ENCODE peak calls at places on chromosomes 6 and 20, in four cellular contexts. L is glutamatergic neuron, S is omental fat pad, U is tibial nerve. F is an unnamed sample.

GRCh38 chr6:150667977-150668716 is 68.5 kb downstream of the PLEKHG1 start:
- DNase-seq in L (no peak), S (peak), U (peak), F (peak)

GRCh38 chr6:32952817-32953739 is at the start of gene HLA-DMA:
- DNase-seq in L (peak), S (peak), U (peak), F (peak)

GRCh38 chr6:34688956-34689355 is 7.6 kb downstream of the ILRUN start:
- DNase-seq in L (no peak), S (no peak), U (no peak), F (no peak)

GRCh38 chr6:49949062-49949461 is 14.9 kb downstream of the DEFB114 start:
- DNase-seq in L (no peak), S (no peak), U (no peak), F (no peak)

GRCh38 chr6:36063318-36063717 is 35.7 kb downstream of the MAPK14 start:
- DNase-seq in L (no peak), S (no peak), U (no peak), F (no peak)

GRCh38 chr6:25659633-25660368 is 7.8 kb downstream of the SCGN start:
- DNase-seq in L (no peak), S (no peak), U (no peak), F (no peak)

GRCh38 chr6:109019911-109020310 is 74.7 kb downstream of the SESN1 start:
- DNase-seq in L (no peak), S (no peak), U (no peak), F (no peak)

GRCh38 chr6:88380618-88381288 is 214.6 kb upstream of the CNR1 start:
- DNase-seq in L (no peak), S (no peak), U (no peak), F (no peak)

GRCh38 chr20:34112600-34113061 is 588 bp upstream of the EIF2S2 start:
- DNase-seq in L (peak), S (peak), U (no peak), F (peak)

GRCh38 chr6:159727717-159728440 is 573 bp downstream of the WTAP start:
- DNase-seq in L (peak), S (no peak), U (no peak), F (no peak)

GRCh38 chr20:12064540-12064939 is 146.8 kb downstream of the BTBD3 start:
- DNase-seq in L (no peak), S (no peak), U (no peak), F (no peak)

GRCh38 chr20:36856691-36857635 is 19.0 kb upstream of the TLDC2 start:
- DNase-seq in L (no peak), S (no peak), U (no peak), F (no peak)

GRCh38 chr6:62775427-62776022 is 435.7 kb upstream of the FKBP1C start:
- DNase-seq in L (no peak), S (no peak), U (no peak), F (no peak)

GRCh38 chr6:53033764-53034163 is 31.4 kb upstream of the FBXO9 start:
- DNase-seq in L (no peak), S (no peak), U (no peak), F (no peak)

GRCh38 chr6:29483186-29483585 is 4.6 kb downstream of the MAS1L start:
- DNase-seq in L (no peak), S (no peak), U (no peak), F (no peak)

GRCh38 chr20:4120921-4121321 is 105.6 kb upstream of the RNF24 start:
- DNase-seq in L (no peak), S (no peak), U (no peak), F (no peak)

DNA sequence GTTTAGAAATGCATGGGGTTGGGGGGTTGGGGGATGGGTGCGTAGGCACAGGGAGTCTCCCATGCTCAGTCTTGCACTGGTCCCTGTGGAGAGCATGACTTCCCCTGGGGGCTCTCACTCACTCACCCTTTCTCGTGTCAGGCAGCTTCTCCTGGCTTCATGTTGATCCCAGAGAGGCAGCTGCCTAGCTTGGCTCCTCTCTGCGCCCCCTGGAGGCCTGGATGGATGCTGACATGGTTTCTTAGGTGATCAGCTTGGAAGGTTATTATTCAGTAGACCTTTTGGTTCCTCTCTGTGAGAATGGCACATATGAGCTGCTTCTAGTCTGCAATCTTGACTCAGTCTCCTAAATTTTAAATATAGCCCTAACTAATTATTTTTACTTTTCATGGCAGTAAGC is 109.3 kb upstream of the FAM83B start:
- DNase-seq in L (peak), S (no peak), U (no peak), F (no peak)
- TF ChIP-seq CTCF in L (peak), S (no peak), U (no peak), F (peak)

DNA sequence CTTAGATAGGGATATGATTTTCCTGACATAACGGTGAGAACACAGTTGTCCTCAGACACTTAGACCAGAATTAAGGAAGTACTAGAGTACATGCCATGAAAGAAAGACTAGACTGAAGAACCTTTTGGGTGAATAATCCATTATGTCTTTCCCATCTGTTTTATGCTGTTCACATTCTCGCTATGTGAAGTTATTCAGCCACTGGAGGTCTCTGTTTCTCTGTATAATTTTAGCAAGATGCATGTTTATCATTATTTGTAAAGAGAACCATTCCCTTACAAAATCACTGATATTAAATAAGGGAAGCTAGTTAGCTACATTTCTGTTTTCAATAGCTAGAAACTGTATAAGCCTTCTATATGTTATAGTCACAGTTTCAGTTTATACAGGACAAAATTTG is 391.9 kb downstream of the CD109 start:
- DNase-seq in L (no peak), S (no peak), U (no peak), F (no peak)
- TF ChIP-seq CTCF in L (no peak), S (no peak), U (no peak), F (peak)

GRCh38 chr6:129981598-129981997 is 36.8 kb upstream of the L3MBTL3 start:
- DNase-seq in L (no peak), S (no peak), U (no peak), F (no peak)
- TF ChIP-seq CTCF in L (no peak), S (no peak), U (no peak), F (no peak)

DNA sequence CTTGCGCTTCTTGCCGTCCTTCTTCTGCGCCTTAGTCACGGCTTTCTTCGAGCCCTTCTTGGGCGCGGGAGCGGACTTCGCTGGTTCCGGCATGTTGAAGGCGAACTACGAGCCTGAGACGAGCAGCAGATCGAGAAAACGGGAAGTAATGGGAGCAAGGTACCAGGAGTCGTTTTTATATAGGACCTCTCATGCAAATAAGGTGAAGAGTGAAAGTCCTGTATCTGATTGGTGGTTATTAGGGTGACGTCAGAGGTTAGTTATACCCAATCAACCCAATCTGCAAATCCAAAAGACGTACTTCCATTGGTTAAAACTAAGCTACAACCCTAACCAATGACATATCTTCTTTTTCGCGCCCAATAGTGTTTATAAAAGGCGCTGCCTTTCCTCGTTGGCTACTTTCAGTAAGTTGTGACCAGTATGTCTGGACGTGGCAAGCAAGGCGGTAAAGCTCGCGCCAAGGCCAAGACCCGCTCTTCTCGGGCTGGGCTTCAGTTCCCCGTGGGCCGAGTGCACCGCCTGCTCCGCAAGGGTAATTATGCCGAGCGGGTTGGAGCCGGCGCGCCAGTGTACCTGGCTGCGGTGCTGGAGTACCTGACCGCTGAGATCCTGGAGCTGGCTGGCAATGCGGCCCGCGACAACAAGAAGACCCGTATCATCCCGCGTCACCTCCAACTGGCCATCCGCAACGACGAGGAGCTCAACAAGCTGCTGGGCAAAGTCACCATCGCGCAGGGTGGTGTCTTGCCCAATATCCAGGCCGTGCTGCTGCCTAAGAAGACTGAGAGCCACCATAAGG is 100.6 kb upstream of the PRSS16 start:
- DNase-seq in L (peak), S (peak), U (peak), F (peak)
- TF ChIP-seq CTCF in L (no peak), S (no peak), U (peak), F (no peak)

GRCh38 chr6:121430514-121431460 is 4.7 kb upstream of the GJA1 start:
- DNase-seq in L (no peak), S (no peak), U (no peak), F (no peak)
- TF ChIP-seq CTCF in L (peak), S (no peak), U (peak), F (peak)

F was measured in neural crest cell.